ENCODE peak calls at places on chromosome 3, in ten cellular contexts. E, N, S, T, O, B, Q, P, X and R are unnamed samples. For H3K4me1, the result is how much of the 10 kb centered on the place peaks cover.

GRCh38 chr3:18656866-18657265 is 231.7 kb upstream of the SATB1 start:
- DNase-seq in Q (no peak), E (no peak), O (no peak), T (no peak), N (no peak), B (no peak), X (no peak), S (no peak), P (no peak), R (no peak)

GRCh38 chr3:153818338-153818737 is 302.9 kb upstream of the ARHGEF26 start:
- DNase-seq in E (no peak), T (no peak), Q (no peak), O (no peak), X (no peak), B (no peak), P (no peak), S (no peak), N (no peak), R (no peak)

GRCh38 chr3:53773586-53774368 is 72.4 kb downstream of the CHDH start:
- DNase-seq in E (no peak), Q (peak), O (no peak), X (peak), T (no peak), N (peak), P (no peak), B (peak), S (no peak), R (no peak)

GRCh38 chr3:71984843-71985594 is 200.1 kb upstream of the PROK2 start:
- DNase-seq in B (no peak), O (no peak), X (peak), S (no peak), Q (no peak), N (no peak), E (no peak), P (no peak), T (peak), R (no peak)

GRCh38 chr3:171840484-171840830 is 2.7 kb upstream of the TMEM212 start:
- DNase-seq in Q (no peak), N (no peak), E (no peak), X (no peak), B (no peak), S (no peak), P (no peak), T (no peak), O (no peak), R (no peak)

GRCh38 chr3:101689291-101689690 is 2.8 kb upstream of the RPL24 start:
- DNase-seq in P (no peak), X (no peak), O (no peak), B (no peak), E (no peak), Q (no peak), N (no peak), S (no peak), T (no peak), R (no peak)

GRCh38 chr3:14524920-14525660 is 15.1 kb downstream of the GRIP2 start:
- DNase-seq in O (peak), X (peak), Q (no peak), T (no peak), P (no peak), N (peak), S (no peak), B (no peak), E (peak), R (no peak)

GRCh38 chr3:42025388-42026138 is 63.7 kb upstream of the ULK4 start:
- DNase-seq in N (peak), B (peak), E (peak), S (peak), X (peak), P (peak), O (peak), Q (peak), T (peak), R (peak)

GRCh38 chr3:153901152-153901551 is 220.0 kb upstream of the ARHGEF26 start:
- DNase-seq in X (no peak), P (no peak), B (no peak), N (no peak), T (no peak), O (no peak), E (no peak), Q (no peak), S (no peak), R (no peak)

GRCh38 chr3:197428117-197428761 is 127.5 kb downstream of the BDH1 start:
- DNase-seq in S (peak), P (peak), X (no peak), B (peak), O (no peak), Q (peak), T (peak), E (no peak), N (no peak), R (no peak)

GRCh38 chr3:154095832-154096421 is 25.3 kb upstream of the ARHGEF26 start:
- DNase-seq in N (no peak), E (no peak), O (no peak), P (no peak), T (no peak), Q (no peak), S (no peak), X (no peak), B (peak), R (no peak)

GRCh38 chr3:174218011-174218410 is 641.1 kb upstream of the NAALADL2 start:
- DNase-seq in X (no peak), P (no peak), Q (no peak), N (no peak), B (peak), O (no peak), E (no peak), S (no peak), T (no peak), R (no peak)

GRCh38 chr3:154151969-154152368 is 30.8 kb downstream of the ARHGEF26 start:
- DNase-seq in N (no peak), O (no peak), E (no peak), T (no peak), X (no peak), B (peak), Q (no peak), S (no peak), P (no peak), R (no peak)

GRCh38 chr3:157865449-157865862 is 240.8 kb downstream of the SHOX2 start:
- DNase-seq in X (peak), S (no peak), E (no peak), T (peak), N (no peak), O (peak), B (no peak), P (no peak), Q (no peak), R (no peak)

GRCh38 chr3:135868801-135869200 is 96.7 kb upstream of the PPP2R3A start:
- DNase-seq in X (no peak), S (no peak), N (no peak), E (no peak), T (no peak), P (no peak), Q (peak), B (no peak), O (no peak), R (no peak)

GRCh38 chr3:24088782-24089181 is 143.7 kb downstream of the NR1D2 start:
- DNase-seq in Q (no peak), N (no peak), T (no peak), O (no peak), E (no peak), P (no peak), S (no peak), X (no peak), B (peak), R (no peak)

GRCh38 chr3:190562866-190563525 is 49.1 kb downstream of the IL1RAP start:
- DNase-seq in N (no peak), O (no peak), P (no peak), B (no peak), S (no peak), Q (no peak), X (no peak), T (no peak), E (no peak), R (no peak)

GRCh38 chr3:9875448-9875847 is 4.6 kb downstream of the CIDEC start:
- DNase-seq in X (no peak), B (no peak), Q (no peak), S (no peak), O (no peak), E (no peak), T (no peak), P (no peak), N (no peak), R (no peak)

GRCh38 chr3:127764841-127765362 is 57.4 kb downstream of the MGLL start:
- DNase-seq in E (no peak), Q (no peak), P (no peak), B (peak), N (no peak), O (no peak), T (no peak), X (no peak), S (no peak), R (no peak)

GRCh38 chr3:136752046-136752326 is 192 bp downstream of the STAG1 start:
- DNase-seq in T (no peak), Q (no peak), P (no peak), E (no peak), X (no peak), O (no peak), S (no peak), N (no peak), B (no peak), R (no peak)

DNA sequence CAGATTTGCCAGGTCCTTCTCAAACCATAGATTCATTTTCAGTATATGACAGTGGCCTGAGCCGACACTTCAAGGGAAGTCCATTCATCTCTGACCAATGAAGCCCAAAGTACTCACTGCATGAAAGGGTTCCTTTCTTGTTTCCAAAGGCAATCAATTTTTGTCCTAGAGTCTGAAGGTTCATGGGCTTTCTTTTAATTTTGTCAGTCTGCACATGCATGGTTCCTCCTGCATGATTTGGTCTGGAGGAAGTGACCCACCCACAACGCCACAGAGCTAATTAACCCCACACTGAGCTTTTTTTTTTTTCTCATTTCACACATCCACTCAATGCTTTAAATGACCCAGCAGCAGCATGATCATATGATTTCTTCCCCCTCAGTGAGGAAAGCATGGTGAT is 216.4 kb downstream of the TIGIT start:
- DNase-seq in N (no peak), B (no peak), X (no peak), T (no peak), S (no peak), Q (no peak), O (no peak), E (no peak), P (no peak), R (no peak)
- H3K4me1 ChIP-seq in N (under half), B (under half), X (under half), T (under half), S (under half), Q (under half), O (under half), E (under half), P (under half), R (under half)

GRCh38 chr3:5021571-5022092 is 42.4 kb downstream of the BHLHE40 start:
- DNase-seq in T (no peak), E (no peak), X (no peak), B (peak), P (no peak), Q (no peak), O (peak), N (no peak), S (no peak), R (no peak)
- TF ChIP-seq POLR2A in T (no peak), E (no peak), X (no peak), B (no peak), P (no peak), Q (no peak), O (no peak), N (no peak), S (no peak), R (no peak)

GRCh38 chr3:185932213-185932612 is 5.6 kb downstream of the TRA2B start:
- DNase-seq in N (no peak), B (no peak), Q (no peak), S (no peak), E (no peak), O (no peak), T (no peak), P (no peak), X (no peak), R (no peak)

GRCh38 chr3:185935465-185936263 is 2.1 kb downstream of the TRA2B start:
- DNase-seq in O (no peak), X (no peak), E (no peak), S (no peak), T (no peak), B (peak), P (no peak), N (no peak), Q (no peak), R (no peak)

GRCh38 chr3:185934726-185935464 is 2.9 kb downstream of the TRA2B start:
- DNase-seq in Q (no peak), E (no peak), B (peak), P (no peak), X (no peak), N (no peak), O (no peak), T (no peak), S (no peak), R (no peak)

GRCh38 chr3:185931777-185932176 is 6.0 kb downstream of the TRA2B start:
- DNase-seq in T (no peak), O (no peak), B (no peak), P (no peak), N (no peak), Q (no peak), X (no peak), S (no peak), E (no peak), R (no peak)

DNA sequence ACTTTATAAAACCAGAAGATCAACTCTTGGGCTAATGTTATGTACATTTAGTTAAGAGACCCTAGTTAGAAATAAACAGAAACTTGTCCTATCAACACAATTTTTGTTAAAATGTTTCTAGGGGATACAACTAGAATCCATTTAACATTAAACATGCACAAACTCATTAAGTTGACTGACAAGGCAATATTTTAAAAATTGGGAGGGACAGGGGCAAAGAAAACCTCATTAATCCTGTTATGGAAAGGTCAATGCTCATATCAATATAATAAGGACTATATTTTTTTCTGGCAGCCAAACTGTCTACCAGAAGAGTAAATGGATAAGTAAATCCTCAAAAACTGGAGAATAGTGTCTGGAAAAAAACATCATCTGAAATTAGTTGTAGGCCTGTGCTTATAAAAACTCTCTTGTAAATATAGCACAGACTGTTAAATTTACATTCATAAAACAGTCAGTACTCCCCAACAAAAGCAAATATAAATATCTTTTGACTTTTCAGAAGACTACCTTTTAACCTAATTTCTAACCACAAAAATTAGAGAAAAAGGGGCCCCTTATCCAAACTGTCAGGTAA is 4.4 kb downstream of the TRA2B start:
- DNase-seq in Q (no peak), N (no peak), X (no peak), P (no peak), O (no peak), T (no peak), E (no peak), B (no peak), S (no peak), R (no peak)
- H3K4me1 ChIP-seq in Q (under half), N (under half), X (half or more), P (half or more), O (half or more), T (half or more), E (under half), B (under half), S (half or more), R (half or more)

GRCh38 chr3:168093790-168094189 is 1.9 kb downstream of the GOLIM4 start:
- DNase-seq in X (no peak), E (no peak), B (no peak), P (no peak), S (no peak), Q (no peak), O (no peak), N (no peak), T (no peak), R (no peak)

GRCh38 chr3:168095611-168096209 is at the start of gene GOLIM4:
- DNase-seq in X (peak), B (peak), E (peak), Q (peak), P (peak), O (peak), S (peak), N (peak), T (peak), R (peak)

GRCh38 chr3:168094580-168094876 is 1.2 kb downstream of the GOLIM4 start:
- DNase-seq in O (peak), P (no peak), B (no peak), N (no peak), E (no peak), Q (no peak), S (no peak), T (no peak), X (no peak), R (no peak)

GRCh38 chr3:168096210-168096795 is 579 bp upstream of the GOLIM4 start:
- DNase-seq in B (peak), P (no peak), N (no peak), E (no peak), O (peak), X (peak), T (peak), Q (peak), S (no peak), R (no peak)

DNA sequence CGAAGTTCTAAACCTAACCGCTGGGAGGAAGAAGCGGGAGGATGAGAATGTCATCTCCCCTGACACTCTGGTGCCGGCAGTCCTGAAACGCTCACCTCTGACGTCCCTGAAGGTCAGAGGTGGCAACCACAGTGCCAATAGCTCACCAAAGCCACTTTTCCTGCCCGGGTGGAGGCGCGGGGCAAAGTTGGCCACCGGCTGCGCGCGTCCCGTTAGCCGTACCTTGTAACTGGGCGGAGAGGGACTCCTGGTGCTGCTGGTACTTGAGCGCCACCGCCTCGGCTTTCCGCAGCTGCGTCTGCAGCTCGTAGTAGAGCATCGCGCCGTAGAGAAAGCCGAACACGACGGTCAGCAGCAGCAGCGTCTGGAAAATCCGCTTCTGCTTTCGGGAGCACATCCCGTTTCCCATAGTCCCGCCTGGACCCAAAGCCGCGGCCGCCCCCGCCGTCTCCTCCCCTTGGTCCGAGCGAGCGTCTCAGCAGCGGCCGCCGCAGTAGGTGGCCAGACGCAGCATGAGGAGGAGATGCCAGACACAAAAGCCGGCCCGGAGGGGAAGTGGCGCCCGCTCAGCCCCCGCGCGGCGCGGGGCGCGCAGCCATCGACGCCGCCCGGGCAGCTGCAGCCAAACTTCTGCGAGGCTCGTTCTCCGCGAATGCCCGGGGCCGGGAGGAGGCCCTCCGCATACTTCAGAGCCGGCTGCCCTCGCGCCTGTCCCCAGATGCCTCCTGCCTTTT is 680 bp downstream of the GOLIM4 start:
- DNase-seq in P (peak), S (peak), N (peak), O (peak), E (peak), B (peak), X (peak), T (peak), Q (peak), R (no peak)
- TF ChIP-seq POLR2A in P (no peak), S (no peak), N (no peak), O (no peak), E (no peak), B (peak), X (no peak), T (no peak), Q (no peak), R (no peak)

DNA sequence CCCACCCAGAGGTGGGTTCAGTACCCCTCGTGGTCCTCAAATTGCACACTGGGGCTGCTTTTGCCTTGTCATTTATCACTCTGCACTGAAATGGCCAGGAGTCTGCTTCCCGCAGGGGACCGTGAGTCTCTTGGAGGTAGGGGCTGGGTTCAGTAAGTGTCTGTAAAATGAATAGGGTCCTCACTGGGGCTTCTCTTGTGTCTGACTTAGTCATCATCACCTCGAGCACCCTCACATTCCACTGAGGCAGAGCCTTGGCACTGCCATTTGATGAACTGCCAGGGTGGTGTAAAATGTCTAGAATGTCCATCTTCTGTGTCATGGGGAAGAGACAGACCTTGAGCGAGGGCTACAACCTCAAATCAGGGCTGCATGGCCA is 61.0 kb upstream of the RYK start:
- DNase-seq in O (no peak), X (no peak), P (no peak), S (no peak), T (no peak), E (no peak), N (no peak), B (no peak), Q (no peak), R (no peak)
- H3K4me1 ChIP-seq in O (half or more), X (half or more), P (half or more), S (half or more), T (half or more), E (under half), N (under half), B (under half), Q (half or more), R (half or more)